ENCODE peak calls at places on chromosome 1, in eight cellular contexts. N is fibroblast of lung, O is Karpas-422, K is H9, R is neuronal stem cell, J is endodermal cell, S is neural progenitor cell, P is PC-3. L is an unnamed sample. For H3K4me1, the result is how much of the 10 kb centered on the place peaks cover.

GRCh38 chr1:169491845-169492281 is 6.1 kb upstream of the SLC19A2 start:
- DNase-seq in N (peak), O (no peak), K (no peak), R (no peak), J (no peak), S (no peak), P (no peak), L (no peak)

GRCh38 chr1:7640920-7641319 is 130.2 kb upstream of the VAMP3 start:
- DNase-seq in N (no peak), O (no peak), K (no peak), R (no peak), J (no peak), S (peak), P (no peak), L (no peak)

GRCh38 chr1:156470483-156470882 is 30.1 kb downstream of the MEF2D start:
- DNase-seq in N (no peak), O (no peak), K (no peak), R (no peak), J (no peak), S (no peak), P (no peak), L (no peak)

GRCh38 chr1:118773656-118774055 is 214.5 kb downstream of the TBX15 start:
- DNase-seq in N (no peak), O (no peak), K (no peak), R (no peak), J (no peak), S (no peak), P (peak), L (no peak)

GRCh38 chr1:84156210-84156621 is 12.1 kb downstream of the PRKACB start:
- DNase-seq in N (peak), O (no peak), K (no peak), R (no peak), J (no peak), S (no peak), P (peak), L (no peak)

GRCh38 chr1:165496493-165496892 is 47.3 kb upstream of the LRRC52 start:
- DNase-seq in N (no peak), O (no peak), K (no peak), R (no peak), J (no peak), S (no peak), P (no peak), L (peak)

GRCh38 chr1:154773551-154773950 is 96.5 kb downstream of the KCNN3 start:
- DNase-seq in N (no peak), O (no peak), K (no peak), R (no peak), J (no peak), S (no peak), P (no peak), L (no peak)

GRCh38 chr1:190067592-190067991 is 410.1 kb downstream of the BRINP3 start:
- DNase-seq in N (peak), O (no peak), K (no peak), R (no peak), J (no peak), S (no peak), P (peak), L (no peak)

GRCh38 chr1:211198111-211198510 is 61.1 kb upstream of the RCOR3 start:
- DNase-seq in N (peak), O (no peak), K (no peak), R (no peak), J (no peak), S (no peak), P (peak), L (no peak)

DNA sequence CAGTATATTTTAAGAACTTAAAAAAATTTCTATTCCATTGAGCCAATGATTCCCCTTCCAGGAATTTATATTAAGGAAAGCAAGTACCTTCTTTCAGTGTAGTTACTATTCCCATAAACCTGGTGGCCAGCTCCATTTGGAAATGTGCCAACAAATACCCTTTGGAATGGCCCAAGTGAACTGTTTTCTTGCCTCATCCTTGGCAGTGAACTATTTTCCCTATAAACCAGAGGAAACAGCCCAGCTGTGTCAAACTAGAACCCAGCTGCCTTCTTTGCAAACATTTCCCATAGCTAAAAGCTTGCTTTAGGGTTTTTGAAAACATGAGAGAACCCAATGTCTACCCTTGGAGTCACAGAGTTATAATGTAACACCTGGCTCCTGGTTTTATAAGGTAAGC is 496.9 kb downstream of the NEGR1 start:
- DNase-seq in N (no peak), O (no peak), K (no peak), R (no peak), J (no peak), S (no peak), P (no peak), L (no peak)
- H3K27ac ChIP-seq in N (no peak), O (no peak), K (no peak), R (no peak), J (no peak), S (no peak), P (no peak), L (no peak)

DNA sequence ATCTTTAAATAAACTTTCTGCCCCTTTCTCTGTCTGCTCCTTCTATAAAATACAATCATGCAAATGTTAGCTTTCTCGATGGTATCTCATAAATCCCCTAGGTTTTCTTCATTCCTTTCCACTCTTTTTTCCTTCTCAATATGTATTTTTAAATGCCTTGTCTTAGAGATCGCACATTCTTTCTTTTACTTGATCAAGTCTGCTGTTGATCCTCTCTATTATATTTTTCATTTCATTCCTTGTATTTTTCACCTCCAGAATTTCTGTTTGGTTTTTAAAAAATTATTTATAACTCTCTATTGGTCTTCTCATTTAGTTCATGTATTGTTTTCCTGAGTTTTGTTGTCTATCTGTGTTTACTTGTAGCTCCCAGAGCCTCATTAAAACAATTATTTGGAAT is 36.0 kb downstream of the TNFSF4 start:
- DNase-seq in N (no peak), O (no peak), K (no peak), R (no peak), J (no peak), S (no peak), P (no peak), L (no peak)
- H3K4me1 ChIP-seq in N (under half), O (under half), K (under half), R (under half), J (under half), S (under half), P (under half), L (under half)

GRCh38 chr1:32454726-32455125 is 10.1 kb upstream of the ZBTB8B start:
- DNase-seq in N (peak), O (no peak), K (no peak), R (no peak), J (peak), S (peak), P (peak), L (peak)

GRCh38 chr1:32447469-32448185 is 17.2 kb upstream of the ZBTB8B start:
- DNase-seq in N (peak), O (no peak), K (peak), R (peak), J (peak), S (peak), P (peak), L (peak)

GRCh38 chr1:32448773-32449456 is 16.0 kb upstream of the ZBTB8B start:
- DNase-seq in N (peak), O (peak), K (peak), R (no peak), J (peak), S (peak), P (peak), L (peak)
- H3K9ac ChIP-seq in N (no peak), O (no peak), K (no peak), R (no peak), J (no peak), S (no peak), P (no peak), L (no peak)

DNA sequence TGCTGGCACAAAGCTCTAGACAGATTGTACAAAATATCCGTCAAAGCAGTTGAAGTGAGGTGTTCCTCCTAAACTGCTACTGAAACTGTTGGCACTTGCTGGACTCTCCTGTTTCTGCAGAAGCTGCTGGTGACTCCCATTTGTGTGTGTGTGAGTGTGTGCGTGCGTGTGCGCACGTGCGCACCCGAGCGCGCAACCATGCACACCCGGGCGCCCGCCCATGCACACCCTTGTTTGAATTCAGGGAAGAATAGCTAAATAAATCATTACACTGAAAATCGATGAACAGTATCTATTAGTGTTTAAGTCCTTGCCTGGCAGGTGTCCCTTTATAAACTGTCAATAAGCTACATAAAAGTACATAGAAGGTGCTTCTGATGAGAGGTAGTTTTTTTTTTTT is 156.4 kb upstream of the B3GALT2 start:
- DNase-seq in N (no peak), O (no peak), K (no peak), R (no peak), J (no peak), S (no peak), P (no peak), L (no peak)
- H3K27ac ChIP-seq in N (no peak), O (no peak), K (no peak), R (no peak), J (no peak), S (no peak), P (no peak), L (no peak)

L was measured in mesendoderm.